ENCODE peak calls at places on chromosomes 12 and 14, in six cellular contexts. T is GM12891, E is K562, R is GM12878, L is H1, W is HepG2. Y is an unnamed sample.

GRCh38 chr12:46219892-46220655 is 48.8 kb downstream of the SLC38A1 start:
- DNase-seq in T (no peak), E (peak), R (no peak), L (no peak), W (peak), Y (no peak)

GRCh38 chr14:55454264-55455151 is 14.1 kb upstream of the TBPL2 start:
- DNase-seq in T (no peak), E (no peak), R (no peak), L (no peak), W (peak), Y (no peak)

GRCh38 chr12:121933522-121934317 is 15.3 kb downstream of the CFAP251 start:
- DNase-seq in T (no peak), E (peak), R (no peak), L (peak), W (no peak), Y (no peak)

GRCh38 chr14:105937253-105938054 is 411.1 kb downstream of the TMEM121 start:
- DNase-seq in T (no peak), E (no peak), R (no peak), L (no peak), W (no peak), Y (no peak)

GRCh38 chr12:92457458-92458195 is 245.2 kb upstream of the PLEKHG7 start:
- DNase-seq in T (no peak), E (no peak), R (no peak), L (no peak), W (no peak), Y (no peak)

GRCh38 chr14:36515105-36515593 is 4.9 kb downstream of the NKX2-1 start:
- DNase-seq in T (no peak), E (no peak), R (no peak), L (no peak), W (no peak), Y (no peak)

GRCh38 chr14:103539056-103539825 is 10.2 kb downstream of the TRMT61A start:
- DNase-seq in T (no peak), E (peak), R (no peak), L (no peak), W (no peak), Y (no peak)

GRCh38 chr14:61889914-61890351 is 127.7 kb downstream of the SNAPC1 start:
- DNase-seq in T (peak), E (no peak), R (peak), L (no peak), W (no peak), Y (peak)

GRCh38 chr12:113161415-113162016 is 12.0 kb downstream of the CFAP73 start:
- DNase-seq in T (peak), E (peak), R (no peak), L (peak), W (no peak), Y (peak)

GRCh38 chr12:7146228-7146627 is 16.1 kb downstream of the CLSTN3 start:
- DNase-seq in T (no peak), E (no peak), R (no peak), L (no peak), W (no peak), Y (no peak)

GRCh38 chr12:7142809-7143465 is 12.8 kb downstream of the CLSTN3 start:
- DNase-seq in T (no peak), E (no peak), R (no peak), L (no peak), W (no peak), Y (no peak)

GRCh38 chr12:7145671-7146070 is 15.5 kb downstream of the CLSTN3 start:
- DNase-seq in T (no peak), E (no peak), R (no peak), L (no peak), W (no peak), Y (no peak)

GRCh38 chr12:7143564-7143963 is 13.4 kb downstream of the CLSTN3 start:
- DNase-seq in T (no peak), E (no peak), R (no peak), L (no peak), W (no peak), Y (no peak)

GRCh38 chr12:7144414-7145120 is 14.4 kb downstream of the CLSTN3 start:
- DNase-seq in T (no peak), E (peak), R (no peak), L (no peak), W (no peak), Y (no peak)
- TF ChIP-seq TAF1 in T (no peak), E (no peak), R (no peak), L (no peak), W (no peak), Y (no peak)

GRCh38 chr12:751828-752672 is at the start of gene WNK1:
- DNase-seq in T (peak), E (peak), R (peak), L (peak), W (peak), Y (peak)
- TF ChIP-seq POLR2A in T (peak), E (peak), R (peak), L (peak), W (peak), Y (peak)

DNA sequence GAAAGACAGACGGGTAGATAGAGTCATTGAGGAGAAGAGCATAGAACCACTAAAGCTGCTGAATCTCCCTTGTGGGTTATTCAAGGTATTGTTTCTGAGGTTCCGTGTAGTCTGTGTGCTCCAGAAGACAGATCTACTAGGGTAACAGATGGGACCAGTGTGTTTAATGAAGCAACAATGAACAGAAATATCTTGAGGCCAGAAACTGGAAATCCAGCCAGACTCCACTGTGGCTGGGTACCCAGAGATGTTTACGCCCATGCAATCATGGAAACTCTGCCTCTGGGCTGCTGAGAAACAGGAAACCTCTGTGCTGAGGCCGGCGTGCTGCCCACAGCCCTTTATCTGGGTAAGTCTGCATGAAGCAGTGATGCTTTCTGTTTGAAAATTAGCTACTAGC is 8.3 kb downstream of the PROX2 start:
- DNase-seq in T (no peak), E (no peak), R (no peak), L (no peak), W (no peak), Y (no peak)
- TF ChIP-seq TAF1 in T (no peak), E (no peak), R (no peak), L (no peak), W (no peak), Y (no peak)

DNA sequence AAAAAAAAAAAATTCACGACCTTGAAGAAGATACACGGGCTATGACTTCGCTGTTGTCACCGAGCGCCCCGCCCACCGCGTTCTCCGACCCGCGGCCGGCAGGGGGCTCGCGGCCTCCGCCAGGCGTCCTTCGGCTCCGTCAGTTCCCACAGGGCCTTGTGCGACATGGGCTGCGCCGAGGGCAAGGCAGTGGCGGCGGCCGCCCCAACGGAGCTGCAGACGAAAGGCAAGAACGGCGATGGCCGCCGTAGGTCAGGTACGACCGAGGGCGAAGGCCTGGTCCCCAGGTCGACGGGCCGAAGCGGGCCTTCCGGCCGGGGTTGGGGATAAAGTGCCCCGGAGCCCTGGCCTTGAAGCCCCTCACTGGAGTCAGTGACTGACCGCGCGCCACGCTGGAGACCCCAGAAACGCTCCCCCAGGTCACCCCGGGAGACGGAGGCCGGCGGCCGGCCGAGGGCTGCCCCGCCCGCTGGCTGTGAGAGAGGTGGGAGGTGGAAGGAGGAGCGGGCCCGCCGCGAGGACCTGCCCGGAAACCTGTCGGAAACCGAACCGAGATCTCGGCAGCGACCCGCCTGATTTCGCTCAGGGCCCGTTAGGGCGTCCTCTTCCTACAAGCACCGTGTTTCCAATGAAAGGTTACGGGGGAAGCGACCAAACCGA is at the start of gene TXNRD1:
- DNase-seq in T (peak), E (peak), R (peak), L (peak), W (peak), Y (peak)
- TF ChIP-seq POLR2A in T (peak), E (peak), R (peak), L (peak), W (no peak), Y (no peak)

GRCh38 chr12:57213068-57213715 is 3.4 kb upstream of the NXPH4 start:
- DNase-seq in T (peak), E (peak), R (peak), L (no peak), W (peak), Y (peak)
- TF ChIP-seq TAF1 in T (no peak), E (no peak), R (no peak), L (no peak), W (no peak), Y (no peak)